ENCODE peak calls at places on chromosomes 4 and X, in eight cellular contexts. One of them, this sample, is unnamed. For H3K4me1, the result is how much of the 10 kb centered on the place peaks cover.

GRCh38 chrX:135688137-135688536 is 25.3 kb upstream of the CT45A1 start:
- DNase-seq in hepatocyte: no peak
- DNase-seq in HCT116: peak
- DNase-seq in MM.1S: no peak
- DNase-seq in neural progenitor cell: peak
- DNase-seq in SK-N-SH: no peak
- DNase-seq in GM23338: peak
- DNase-seq in PC-3: peak
- DNase-seq in this sample: no peak

GRCh38 chrX:2184089-2184488 is 316.7 kb downstream of the DHRSX start:
- DNase-seq in hepatocyte: no peak
- DNase-seq in HCT116: no peak
- DNase-seq in MM.1S: no peak
- DNase-seq in neural progenitor cell: no peak
- DNase-seq in SK-N-SH: no peak
- DNase-seq in GM23338: no peak
- DNase-seq in PC-3: no peak
- DNase-seq in this sample: no peak

GRCh38 chrX:136662104-136662503 is 14.1 kb downstream of the CD40LG start:
- DNase-seq in hepatocyte: no peak
- DNase-seq in HCT116: no peak
- DNase-seq in MM.1S: no peak
- DNase-seq in neural progenitor cell: no peak
- DNase-seq in SK-N-SH: no peak
- DNase-seq in GM23338: no peak
- DNase-seq in PC-3: no peak
- DNase-seq in this sample: no peak

GRCh38 chr4:176742211-176742610 is 50.5 kb downstream of the VEGFC start:
- DNase-seq in hepatocyte: no peak
- DNase-seq in HCT116: no peak
- DNase-seq in MM.1S: no peak
- DNase-seq in neural progenitor cell: no peak
- DNase-seq in SK-N-SH: no peak
- DNase-seq in GM23338: no peak
- DNase-seq in PC-3: no peak
- DNase-seq in this sample: no peak

GRCh38 chr4:110055014-110055768 is 142.5 kb downstream of the EGF start:
- DNase-seq in hepatocyte: no peak
- DNase-seq in HCT116: no peak
- DNase-seq in MM.1S: peak
- DNase-seq in neural progenitor cell: peak
- DNase-seq in SK-N-SH: no peak
- DNase-seq in GM23338: no peak
- DNase-seq in PC-3: peak
- DNase-seq in this sample: no peak

GRCh38 chr4:71587995-71588394 is 195.9 kb downstream of the GC start:
- DNase-seq in hepatocyte: no peak
- DNase-seq in HCT116: no peak
- DNase-seq in MM.1S: no peak
- DNase-seq in neural progenitor cell: no peak
- DNase-seq in SK-N-SH: no peak
- DNase-seq in GM23338: no peak
- DNase-seq in PC-3: no peak
- DNase-seq in this sample: no peak

GRCh38 chr4:119898211-119898610 is 168.4 kb downstream of the MAD2L1 start:
- DNase-seq in hepatocyte: no peak
- DNase-seq in HCT116: no peak
- DNase-seq in MM.1S: no peak
- DNase-seq in neural progenitor cell: no peak
- DNase-seq in SK-N-SH: peak
- DNase-seq in GM23338: no peak
- DNase-seq in PC-3: no peak
- DNase-seq in this sample: no peak

GRCh38 chr4:147678796-147679549 is 5.0 kb downstream of the PRMT9 start:
- DNase-seq in hepatocyte: no peak
- DNase-seq in HCT116: peak
- DNase-seq in MM.1S: peak
- DNase-seq in neural progenitor cell: no peak
- DNase-seq in SK-N-SH: no peak
- DNase-seq in GM23338: peak
- DNase-seq in PC-3: peak
- DNase-seq in this sample: peak

GRCh38 chr4:138406881-138407280 is 164.7 kb upstream of the SLC7A11 start:
- DNase-seq in hepatocyte: no peak
- DNase-seq in HCT116: no peak
- DNase-seq in MM.1S: no peak
- DNase-seq in neural progenitor cell: no peak
- DNase-seq in SK-N-SH: no peak
- DNase-seq in GM23338: no peak
- DNase-seq in PC-3: no peak
- DNase-seq in this sample: no peak

GRCh38 chrX:48676893-48677270 is 6.7 kb upstream of the WAS start:
- DNase-seq in hepatocyte: peak
- DNase-seq in HCT116: no peak
- DNase-seq in MM.1S: peak
- DNase-seq in neural progenitor cell: no peak
- DNase-seq in SK-N-SH: no peak
- DNase-seq in GM23338: peak
- DNase-seq in PC-3: peak
- DNase-seq in this sample: peak

DNA sequence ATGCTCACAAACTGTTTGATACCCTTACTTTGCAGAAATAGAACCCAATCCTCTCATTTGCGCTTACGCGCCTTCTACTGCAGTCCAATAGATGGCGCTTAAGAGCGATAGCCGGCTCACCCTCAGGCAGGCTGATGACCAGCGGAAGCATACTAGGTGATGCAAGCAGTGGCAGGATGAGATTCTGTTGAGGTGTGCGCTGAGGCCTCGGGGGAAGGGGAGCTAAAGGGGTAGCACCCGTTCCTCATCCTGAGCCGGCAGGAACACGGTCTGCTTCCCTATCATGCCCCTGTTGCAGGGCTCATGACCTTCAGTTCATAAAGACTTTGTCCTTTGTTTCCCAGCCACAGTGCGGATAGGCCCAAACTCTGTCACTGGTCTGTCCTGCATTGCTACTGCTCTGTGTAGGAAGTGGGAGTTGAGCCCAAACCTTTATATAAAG is 628.9 kb downstream of the TLL1 start:
- DNase-seq in hepatocyte: peak
- DNase-seq in HCT116: peak
- DNase-seq in MM.1S: no peak
- DNase-seq in neural progenitor cell: peak
- DNase-seq in SK-N-SH: peak
- DNase-seq in GM23338: peak
- DNase-seq in PC-3: no peak
- DNase-seq in this sample: peak
- TF ChIP-seq CTCF in hepatocyte: peak
- TF ChIP-seq CTCF in HCT116: peak
- TF ChIP-seq CTCF in MM.1S: peak
- TF ChIP-seq CTCF in neural progenitor cell: peak
- TF ChIP-seq CTCF in SK-N-SH: peak
- TF ChIP-seq CTCF in GM23338: peak
- TF ChIP-seq CTCF in PC-3: peak
- TF ChIP-seq CTCF in this sample: peak

DNA sequence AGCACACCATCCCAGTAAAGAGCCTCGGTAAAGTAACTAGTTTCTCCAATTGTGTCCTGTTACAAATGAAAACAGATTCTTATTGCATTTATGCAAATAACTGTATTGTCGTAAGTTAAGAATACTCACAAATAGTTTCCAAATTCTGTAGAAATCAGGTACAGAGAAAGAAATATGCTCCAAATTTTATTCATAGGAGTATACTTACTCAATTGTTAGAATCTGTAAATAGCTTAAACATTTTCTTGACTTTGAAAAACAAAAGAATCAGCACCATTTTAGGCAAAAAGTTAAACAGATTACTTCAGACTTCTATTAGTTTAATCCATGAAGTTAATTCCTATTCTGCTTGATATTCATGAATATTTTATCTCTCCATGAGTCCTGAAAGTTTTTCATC is 10.7 kb downstream of the CNGA1 start:
- DNase-seq in hepatocyte: no peak
- DNase-seq in HCT116: no peak
- DNase-seq in MM.1S: no peak
- DNase-seq in neural progenitor cell: no peak
- DNase-seq in SK-N-SH: no peak
- DNase-seq in GM23338: no peak
- DNase-seq in PC-3: no peak
- DNase-seq in this sample: no peak
- H3K4me1 ChIP-seq in hepatocyte: under half
- H3K4me1 ChIP-seq in HCT116: under half
- H3K4me1 ChIP-seq in MM.1S: under half
- H3K4me1 ChIP-seq in neural progenitor cell: under half
- H3K4me1 ChIP-seq in SK-N-SH: under half
- H3K4me1 ChIP-seq in GM23338: under half
- H3K4me1 ChIP-seq in PC-3: under half
- H3K4me1 ChIP-seq in this sample: under half

GRCh38 chr4:81472249-81473085 is 760 bp upstream of the RASGEF1B start:
- DNase-seq in hepatocyte: peak
- DNase-seq in HCT116: no peak
- DNase-seq in MM.1S: peak
- DNase-seq in neural progenitor cell: peak
- DNase-seq in SK-N-SH: peak
- DNase-seq in GM23338: peak
- DNase-seq in PC-3: no peak
- DNase-seq in this sample: peak

GRCh38 chr4:81471361-81472248 is at the start of gene RASGEF1B:
- DNase-seq in hepatocyte: peak
- DNase-seq in HCT116: no peak
- DNase-seq in MM.1S: peak
- DNase-seq in neural progenitor cell: peak
- DNase-seq in SK-N-SH: peak
- DNase-seq in GM23338: peak
- DNase-seq in PC-3: peak
- DNase-seq in this sample: peak

GRCh38 chr4:81468685-81469084 is 3.0 kb downstream of the RASGEF1B start:
- DNase-seq in hepatocyte: no peak
- DNase-seq in HCT116: no peak
- DNase-seq in MM.1S: no peak
- DNase-seq in neural progenitor cell: no peak
- DNase-seq in SK-N-SH: no peak
- DNase-seq in GM23338: no peak
- DNase-seq in PC-3: no peak
- DNase-seq in this sample: no peak

GRCh38 chr4:81469774-81470455 is 1.8 kb downstream of the RASGEF1B start:
- DNase-seq in hepatocyte: no peak
- DNase-seq in HCT116: no peak
- DNase-seq in MM.1S: no peak
- DNase-seq in neural progenitor cell: no peak
- DNase-seq in SK-N-SH: no peak
- DNase-seq in GM23338: no peak
- DNase-seq in PC-3: no peak
- DNase-seq in this sample: no peak

DNA sequence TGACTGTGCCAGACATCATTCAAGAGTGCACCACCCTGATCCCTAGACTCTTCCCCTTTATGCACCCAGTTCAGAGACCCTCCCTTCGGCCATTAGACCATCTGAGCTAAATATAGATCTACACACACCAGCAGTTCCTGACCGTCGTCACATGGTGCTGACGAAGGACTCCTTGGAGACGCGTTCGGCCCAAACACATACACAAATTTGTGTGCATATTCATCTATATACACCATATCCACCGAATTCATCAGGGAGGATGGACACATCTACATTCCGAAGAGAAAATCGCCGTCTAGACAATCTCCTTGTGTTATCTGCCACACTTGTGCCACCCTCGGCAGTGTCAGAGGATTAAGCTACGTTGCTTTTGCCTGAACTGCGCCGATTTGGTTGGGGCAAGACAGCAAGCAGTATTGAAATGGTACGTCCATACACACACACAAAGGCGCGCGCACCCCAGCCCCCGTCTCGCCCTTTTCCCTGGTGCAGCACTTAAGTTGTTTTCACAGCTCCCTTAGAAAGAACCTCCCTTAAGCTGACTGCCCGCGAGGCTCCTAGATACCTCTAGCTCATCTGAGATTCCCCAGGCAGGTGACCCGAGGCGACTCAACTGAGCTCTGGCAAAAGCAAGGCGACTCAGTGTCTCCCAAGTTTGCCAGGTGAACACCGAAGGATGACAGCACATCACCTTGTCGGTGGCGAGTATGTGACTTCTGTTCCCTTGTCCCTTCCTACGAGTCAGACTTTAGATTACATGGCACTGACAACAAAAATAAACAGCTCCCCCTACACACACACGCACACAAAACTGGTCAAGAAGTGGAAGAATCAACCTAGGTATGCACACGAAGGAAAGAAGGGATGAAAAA is 1.0 kb downstream of the RASGEF1B start:
- DNase-seq in hepatocyte: peak
- DNase-seq in HCT116: no peak
- DNase-seq in MM.1S: peak
- DNase-seq in neural progenitor cell: peak
- DNase-seq in SK-N-SH: no peak
- DNase-seq in GM23338: peak
- DNase-seq in PC-3: peak
- DNase-seq in this sample: peak
- TF ChIP-seq EZH2phosphoT487 in hepatocyte: no peak
- TF ChIP-seq EZH2phosphoT487 in HCT116: no peak
- TF ChIP-seq EZH2phosphoT487 in MM.1S: no peak
- TF ChIP-seq EZH2phosphoT487 in neural progenitor cell: no peak
- TF ChIP-seq EZH2phosphoT487 in SK-N-SH: no peak
- TF ChIP-seq EZH2phosphoT487 in GM23338: no peak
- TF ChIP-seq EZH2phosphoT487 in PC-3: no peak
- TF ChIP-seq EZH2phosphoT487 in this sample: no peak

GRCh38 chrX:26915064-26915463 is 548.1 kb downstream of the PPP4R3C start:
- DNase-seq in hepatocyte: no peak
- DNase-seq in HCT116: no peak
- DNase-seq in MM.1S: no peak
- DNase-seq in neural progenitor cell: no peak
- DNase-seq in SK-N-SH: no peak
- DNase-seq in GM23338: no peak
- DNase-seq in PC-3: no peak
- DNase-seq in this sample: no peak

GRCh38 chrX:26914232-26914631 is 548.9 kb downstream of the PPP4R3C start:
- DNase-seq in hepatocyte: no peak
- DNase-seq in HCT116: no peak
- DNase-seq in MM.1S: no peak
- DNase-seq in neural progenitor cell: no peak
- DNase-seq in SK-N-SH: no peak
- DNase-seq in GM23338: no peak
- DNase-seq in PC-3: no peak
- DNase-seq in this sample: no peak

GRCh38 chrX:26922278-26922677 is 540.9 kb downstream of the PPP4R3C start:
- DNase-seq in hepatocyte: no peak
- DNase-seq in HCT116: no peak
- DNase-seq in MM.1S: no peak
- DNase-seq in neural progenitor cell: no peak
- DNase-seq in SK-N-SH: no peak
- DNase-seq in GM23338: no peak
- DNase-seq in PC-3: peak
- DNase-seq in this sample: no peak

GRCh38 chrX:26918633-26919032 is 544.5 kb downstream of the PPP4R3C start:
- DNase-seq in hepatocyte: peak
- DNase-seq in HCT116: peak
- DNase-seq in MM.1S: no peak
- DNase-seq in neural progenitor cell: peak
- DNase-seq in SK-N-SH: peak
- DNase-seq in GM23338: peak
- DNase-seq in PC-3: peak
- DNase-seq in this sample: peak
- TF ChIP-seq CTCF in hepatocyte: peak
- TF ChIP-seq CTCF in HCT116: peak
- TF ChIP-seq CTCF in MM.1S: peak
- TF ChIP-seq CTCF in neural progenitor cell: peak
- TF ChIP-seq CTCF in SK-N-SH: peak
- TF ChIP-seq CTCF in GM23338: peak
- TF ChIP-seq CTCF in PC-3: peak
- TF ChIP-seq CTCF in this sample: peak